ENCODE peak calls at places on chromosomes 4 and X, in seven cellular contexts. P, X, S, K, G, O and J are unnamed samples.

GRCh38 chrX:40097492-40098263 is at the start of gene BCOR:
- DNase-seq in P (peak), X (no peak), S (peak), K (peak), G (no peak), O (peak), J (no peak)

GRCh38 chr4:37478151-37478550 is 208.0 kb downstream of the RELL1 start:
- DNase-seq in P (no peak), X (no peak), S (no peak), K (no peak), G (no peak), O (no peak), J (no peak)

GRCh38 chr4:57876934-57877554 is 766.9 kb upstream of the IGFBP7 start:
- DNase-seq in P (no peak), X (no peak), S (no peak), K (no peak), G (no peak), O (no peak), J (no peak)

GRCh38 chr4:1413221-1413663 is 7.0 kb upstream of the NKX1-1 start:
- DNase-seq in P (no peak), X (no peak), S (peak), K (no peak), G (no peak), O (no peak), J (no peak)

GRCh38 chr4:37588150-37588549 is 98.0 kb downstream of the RELL1 start:
- DNase-seq in P (no peak), X (no peak), S (no peak), K (no peak), G (no peak), O (no peak), J (no peak)

GRCh38 chrX:25897758-25898157 is 240.4 kb upstream of the MAGEB18 start:
- DNase-seq in P (no peak), X (no peak), S (no peak), K (no peak), G (no peak), O (no peak), J (no peak)

GRCh38 chr4:111986125-111986524 is 159.1 kb upstream of the FAM241A start:
- DNase-seq in P (no peak), X (no peak), S (no peak), K (no peak), G (no peak), O (no peak), J (no peak)

GRCh38 chr4:124846306-124846705 is 133.8 kb upstream of the ANKRD50 start:
- DNase-seq in P (no peak), X (no peak), S (no peak), K (no peak), G (peak), O (no peak), J (peak)

GRCh38 chrX:111360839-111361238 is 51.2 kb downstream of the DCX start:
- DNase-seq in P (no peak), X (no peak), S (no peak), K (no peak), G (no peak), O (no peak), J (no peak)

GRCh38 chrX:23935116-23935515 is 27.3 kb downstream of the CXorf58 start:
- DNase-seq in P (no peak), X (no peak), S (no peak), K (no peak), G (no peak), O (no peak), J (no peak)

GRCh38 chrX:37785569-37785968 is 5.7 kb downstream of the CYBB start:
- DNase-seq in P (no peak), X (no peak), S (peak), K (no peak), G (peak), O (peak), J (peak)

GRCh38 chrX:68332156-68332823 is 101.0 kb downstream of the OPHN1 start:
- DNase-seq in P (no peak), X (no peak), S (no peak), K (no peak), G (no peak), O (no peak), J (no peak)

GRCh38 chr4:17614416-17615299 is at the start of gene MED28:
- DNase-seq in P (peak), X (peak), S (peak), K (peak), G (peak), O (peak), J (peak)

GRCh38 chrX:110397904-110398303 is 39.3 kb downstream of the RTL9 start:
- DNase-seq in P (no peak), X (no peak), S (no peak), K (no peak), G (no peak), O (no peak), J (no peak)

GRCh38 chr4:82848706-82849105 is 42.2 kb downstream of the SEC31A start:
- DNase-seq in P (no peak), X (no peak), S (no peak), K (no peak), G (peak), O (no peak), J (peak)

GRCh38 chr4:88799900-88800299 is 102.3 kb upstream of the NAP1L5 start:
- DNase-seq in P (no peak), X (no peak), S (no peak), K (no peak), G (no peak), O (no peak), J (no peak)

GRCh38 chr4:88803600-88804096 is 106.0 kb upstream of the NAP1L5 start:
- DNase-seq in P (peak), X (peak), S (no peak), K (no peak), G (peak), O (no peak), J (peak)

GRCh38 chr4:88804234-88804633 is 106.6 kb upstream of the NAP1L5 start:
- DNase-seq in P (no peak), X (no peak), S (no peak), K (no peak), G (no peak), O (no peak), J (no peak)

GRCh38 chr4:88802585-88803285 is 105.1 kb upstream of the NAP1L5 start:
- DNase-seq in P (no peak), X (peak), S (no peak), K (no peak), G (no peak), O (no peak), J (no peak)

GRCh38 chr4:88802138-88802537 is 104.5 kb upstream of the NAP1L5 start:
- DNase-seq in P (no peak), X (no peak), S (no peak), K (no peak), G (no peak), O (no peak), J (no peak)
- TF ChIP-seq CTCF in P (no peak), X (no peak), S (no peak), K (no peak), G (peak), O (no peak), J (no peak)

DNA sequence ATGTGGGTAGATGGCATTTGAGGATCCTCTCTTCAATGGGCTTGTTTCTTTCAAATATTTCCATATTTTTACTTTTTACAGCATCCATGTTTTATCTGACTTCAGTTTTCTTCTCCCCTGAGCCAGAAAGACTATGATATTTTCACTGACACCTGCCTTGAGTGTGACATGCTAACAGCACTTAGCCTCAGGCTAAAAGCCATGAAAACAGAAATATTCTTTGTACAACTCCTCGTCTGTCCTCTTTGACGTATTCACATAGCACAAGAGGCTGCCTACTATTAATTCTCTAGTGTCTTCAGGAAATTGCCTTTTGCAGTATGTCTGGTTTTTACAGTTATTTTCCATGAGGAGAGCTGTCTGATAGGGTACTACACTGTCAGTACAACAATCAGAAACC is 215.0 kb downstream of the MAD2L1 start:
- DNase-seq in P (no peak), X (no peak), S (no peak), K (no peak), G (no peak), O (no peak), J (no peak)
- H3K27ac ChIP-seq in P (no peak), X (no peak), S (no peak), K (no peak), G (no peak), O (no peak), J (no peak)

GRCh38 chr4:122334828-122335227 is 44.0 kb upstream of the ADAD1 start:
- DNase-seq in P (no peak), X (no peak), S (no peak), K (no peak), G (no peak), O (no peak), J (no peak)
- TF ChIP-seq CTCF in P (no peak), X (no peak), S (no peak), K (no peak), G (no peak), O (no peak), J (no peak)

DNA sequence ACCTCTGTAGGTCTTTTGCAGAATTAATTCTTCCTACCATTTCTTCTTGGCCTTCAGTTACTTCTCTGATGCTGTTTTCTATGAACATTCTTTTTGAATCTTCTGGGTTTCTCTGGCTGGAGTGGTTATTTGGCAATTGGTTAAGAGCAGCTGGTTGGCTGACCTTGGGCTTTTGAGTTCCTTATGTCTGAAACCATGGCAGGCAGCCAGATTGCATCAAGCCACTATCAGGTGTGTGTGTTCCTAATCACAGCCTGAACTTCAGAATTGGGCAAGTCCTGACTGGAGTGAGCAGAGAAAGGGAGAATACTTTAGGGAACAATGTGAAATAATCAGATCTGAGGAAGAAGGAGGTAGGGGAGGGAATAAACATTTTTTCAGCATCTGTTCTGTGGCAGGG is 90.2 kb downstream of the ARHGAP10 start:
- DNase-seq in P (peak), X (no peak), S (peak), K (no peak), G (peak), O (peak), J (peak)
- H3K27ac ChIP-seq in P (no peak), X (no peak), S (no peak), K (no peak), G (peak), O (no peak), J (peak)

DNA sequence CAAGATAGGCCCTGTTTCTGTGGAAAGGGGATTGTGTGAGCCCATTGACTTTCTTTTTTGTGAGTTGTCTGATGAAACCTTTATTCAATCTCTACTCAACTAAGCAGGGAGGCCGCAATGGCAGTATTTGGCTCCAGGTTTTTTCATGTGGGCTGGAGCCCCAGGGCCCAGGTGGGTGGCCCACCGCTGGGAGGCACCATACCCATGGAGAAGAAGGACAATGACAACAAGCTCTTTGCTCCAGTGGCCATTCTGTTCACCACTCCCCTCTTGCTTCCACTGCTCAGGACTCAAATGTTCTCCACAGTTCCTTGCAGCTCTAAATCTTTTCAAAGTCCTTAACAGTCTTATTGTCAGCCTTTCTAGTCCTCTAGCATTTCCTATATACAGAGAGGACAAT is 54.1 kb downstream of the HOPX start:
- DNase-seq in P (no peak), X (no peak), S (no peak), K (no peak), G (no peak), O (peak), J (no peak)
- TF ChIP-seq CTCF in P (no peak), X (peak), S (no peak), K (no peak), G (no peak), O (no peak), J (no peak)

GRCh38 chr4:78648639-78649363 is 97.2 kb downstream of the ANXA3 start:
- DNase-seq in P (no peak), X (no peak), S (no peak), K (no peak), G (no peak), O (no peak), J (no peak)

GRCh38 chr4:78650106-78651021 is 98.8 kb downstream of the ANXA3 start:
- DNase-seq in P (peak), X (peak), S (no peak), K (no peak), G (peak), O (peak), J (peak)

GRCh38 chr4:78645853-78646757 is 94.5 kb downstream of the ANXA3 start:
- DNase-seq in P (peak), X (peak), S (peak), K (no peak), G (peak), O (peak), J (peak)

GRCh38 chr4:78644744-78645330 is 93.3 kb downstream of the ANXA3 start:
- DNase-seq in P (peak), X (peak), S (no peak), K (peak), G (peak), O (peak), J (peak)

GRCh38 chr4:78647272-78647671 is 95.7 kb downstream of the ANXA3 start:
- DNase-seq in P (no peak), X (no peak), S (no peak), K (no peak), G (no peak), O (no peak), J (no peak)
- H3K27ac ChIP-seq in P (peak), X (no peak), S (peak), K (no peak), G (no peak), O (peak), J (peak)

DNA sequence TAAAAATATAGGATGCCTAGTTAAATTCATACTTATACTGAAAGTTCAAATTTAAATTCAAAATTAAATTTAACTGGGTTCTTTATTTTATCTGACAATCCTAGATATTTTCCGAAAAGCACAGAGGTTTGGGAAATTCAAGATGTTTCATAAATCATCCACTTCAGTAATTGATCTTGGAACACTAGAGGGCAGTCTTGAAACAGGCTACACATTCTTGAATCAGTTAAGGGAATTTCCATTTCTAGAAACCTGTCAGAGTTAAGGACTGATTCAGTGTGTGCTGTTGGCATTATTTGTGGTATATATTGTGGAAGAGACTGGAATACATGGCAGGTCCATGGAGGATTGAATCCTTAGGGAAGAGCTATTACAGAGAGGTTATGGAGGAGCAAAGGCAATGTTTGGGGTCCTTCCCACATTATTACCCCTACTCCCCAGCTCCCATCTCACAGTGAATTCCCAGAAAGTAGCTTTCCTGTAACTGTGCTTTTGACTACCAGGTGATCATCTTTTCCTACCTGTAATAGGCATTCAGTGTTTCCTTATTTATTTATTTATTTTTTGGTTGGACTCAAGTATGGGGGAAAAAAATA is 92.9 kb downstream of the EGF start:
- DNase-seq in P (peak), X (peak), S (no peak), K (no peak), G (peak), O (no peak), J (peak)
- TF ChIP-seq CTCF in P (peak), X (peak), S (peak), K (peak), G (peak), O (peak), J (peak)

DNA sequence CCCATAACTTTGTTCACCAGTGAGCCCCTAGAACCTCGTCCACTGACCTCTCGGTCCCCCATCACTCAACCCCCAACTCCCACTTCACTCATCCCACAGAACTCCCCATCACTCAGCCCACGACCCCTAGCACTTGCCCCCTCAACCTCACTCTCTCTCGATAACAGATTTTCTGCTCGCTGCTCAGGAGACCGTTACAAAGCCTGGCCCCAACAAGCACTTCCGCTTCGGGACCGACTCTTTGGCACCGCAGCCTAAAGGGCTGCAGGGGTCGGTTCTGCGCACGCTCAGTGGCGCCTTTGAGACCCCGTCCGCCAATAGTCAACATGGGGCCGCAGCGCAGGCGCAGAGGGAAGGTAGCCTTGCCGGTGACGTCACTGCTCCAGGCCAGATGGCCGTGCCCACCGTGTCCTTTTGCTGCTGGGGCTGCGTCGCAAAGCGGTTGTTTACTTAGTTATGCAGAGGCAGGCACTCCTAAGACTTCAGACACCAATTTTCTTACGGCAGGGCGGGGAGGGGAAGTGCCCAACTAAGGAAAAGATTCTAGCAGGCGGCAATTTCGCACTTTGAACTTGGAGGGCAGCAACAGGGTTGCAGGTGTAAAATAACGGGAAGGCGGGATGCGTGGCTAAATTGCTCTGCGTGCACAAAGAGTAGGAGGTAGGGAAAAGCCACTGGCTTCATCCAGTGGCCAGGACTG is at the start of gene ZNF182:
- DNase-seq in P (peak), X (peak), S (peak), K (peak), G (peak), O (peak), J (peak)
- H3K27ac ChIP-seq in P (peak), X (no peak), S (peak), K (peak), G (no peak), O (no peak), J (peak)